ENCODE peak calls at places on chromosome 3, in four cellular contexts. One of them, this sample, is unnamed.

GRCh38 chr3:49607796-49608195 is 53.5 kb downstream of the BSN start:
- DNase-seq in PC-9: no peak
- DNase-seq in uterus: no peak
- DNase-seq in brain microvascular endothelial cell: no peak
- DNase-seq in this sample: no peak

GRCh38 chr3:23320586-23321570 is 117.8 kb downstream of the UBE2E2 start:
- DNase-seq in PC-9: peak; percentile 15
- DNase-seq in uterus: no peak
- DNase-seq in brain microvascular endothelial cell: no peak
- DNase-seq in this sample: no peak

GRCh38 chr3:179330438-179330837 is 7.6 kb downstream of the ZNF639 start:
- DNase-seq in PC-9: no peak
- DNase-seq in uterus: no peak
- DNase-seq in brain microvascular endothelial cell: no peak
- DNase-seq in this sample: no peak

GRCh38 chr3:87359807-87360206 is 83.4 kb upstream of the POU1F1 start:
- DNase-seq in PC-9: peak; percentile 30
- DNase-seq in uterus: no peak
- DNase-seq in brain microvascular endothelial cell: no peak
- DNase-seq in this sample: no peak

GRCh38 chr3:187315872-187316271 is 24.3 kb upstream of the MASP1 start:
- DNase-seq in PC-9: no peak
- DNase-seq in uterus: no peak
- DNase-seq in brain microvascular endothelial cell: no peak
- DNase-seq in this sample: no peak

GRCh38 chr3:156772588-156773206 is 53.5 kb upstream of the LEKR1 start:
- DNase-seq in PC-9: no peak
- DNase-seq in uterus: peak; percentile 34
- DNase-seq in brain microvascular endothelial cell: no peak
- DNase-seq in this sample: no peak

GRCh38 chr3:105997466-105997799 is 128.6 kb upstream of the CBLB start:
- DNase-seq in PC-9: no peak
- DNase-seq in uterus: no peak
- DNase-seq in brain microvascular endothelial cell: no peak
- DNase-seq in this sample: no peak

GRCh38 chr3:4645468-4645867 is 152.3 kb downstream of the ITPR1 start:
- DNase-seq in PC-9: no peak
- DNase-seq in uterus: no peak
- DNase-seq in brain microvascular endothelial cell: no peak
- DNase-seq in this sample: no peak

GRCh38 chr3:24521306-24522154 is 26.9 kb upstream of the THRB start:
- DNase-seq in PC-9: peak; percentile 51
- DNase-seq in uterus: peak; percentile 27
- DNase-seq in brain microvascular endothelial cell: no peak
- DNase-seq in this sample: no peak

GRCh38 chr3:128340198-128340903 is 126.3 kb downstream of the DNAJB8 start:
- DNase-seq in PC-9: no peak
- DNase-seq in uterus: no peak
- DNase-seq in brain microvascular endothelial cell: no peak
- DNase-seq in this sample: no peak

GRCh38 chr3:125108833-125109540 is 53.2 kb upstream of the HEG1 start:
- DNase-seq in PC-9: no peak
- DNase-seq in uterus: no peak
- DNase-seq in brain microvascular endothelial cell: no peak
- DNase-seq in this sample: no peak
- H3K4me3 ChIP-seq in PC-9: no peak overlapping the region
- H3K4me3 ChIP-seq in uterus: no peak overlapping the region
- H3K4me3 ChIP-seq in brain microvascular endothelial cell: no peak overlapping the region
- H3K4me3 ChIP-seq in this sample: no peak overlapping the region

GRCh38 chr3:118408431-118408830 is 626.2 kb downstream of the IGSF11 start:
- DNase-seq in PC-9: no peak
- DNase-seq in uterus: no peak
- DNase-seq in brain microvascular endothelial cell: no peak
- DNase-seq in this sample: no peak

GRCh38 chr3:118412503-118412902 is 622.1 kb downstream of the IGSF11 start:
- DNase-seq in PC-9: no peak
- DNase-seq in uterus: no peak
- DNase-seq in brain microvascular endothelial cell: no peak
- DNase-seq in this sample: no peak
- TF ChIP-seq CTCF in PC-9: no peak
- TF ChIP-seq CTCF in uterus: no peak
- TF ChIP-seq CTCF in brain microvascular endothelial cell: no peak
- TF ChIP-seq CTCF in this sample: no peak

DNA sequence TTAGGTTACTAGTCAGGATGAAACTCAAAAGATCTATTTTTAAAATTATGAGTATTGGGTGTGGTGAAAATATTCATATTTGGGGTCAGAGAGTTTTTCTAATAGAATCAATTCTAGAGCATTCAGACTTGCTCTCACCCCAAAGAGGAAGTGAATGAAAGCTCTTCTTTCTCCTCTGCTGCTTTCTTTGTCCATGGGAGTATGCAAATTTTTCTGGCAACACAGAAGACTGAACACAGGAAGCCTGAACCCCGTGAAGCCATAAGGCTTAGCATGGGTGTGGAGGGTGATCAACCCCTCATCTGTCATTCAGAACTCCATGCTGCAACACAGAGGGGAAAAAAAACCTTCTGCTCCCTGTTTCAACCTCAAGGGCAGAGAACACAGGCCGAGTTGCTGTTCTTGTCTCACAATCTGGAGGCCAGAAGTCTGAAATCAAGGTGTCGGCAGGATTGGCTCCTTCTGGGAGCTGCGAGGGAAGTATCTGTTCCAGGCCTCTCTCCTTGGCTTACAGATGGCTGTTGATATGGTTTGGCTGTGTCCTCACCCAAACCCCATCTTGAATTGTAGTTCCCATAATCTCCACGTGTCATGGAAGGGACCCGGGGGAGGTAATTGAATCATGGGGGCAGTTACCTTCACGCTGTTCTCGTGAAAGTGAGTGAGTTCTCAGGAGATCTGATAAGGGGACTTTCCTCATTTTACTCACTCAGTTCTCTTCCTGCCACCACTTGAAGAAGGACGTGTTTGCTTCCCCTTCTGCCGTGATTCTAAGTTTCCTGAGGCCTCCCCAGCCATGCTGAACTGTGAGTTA is 33.7 kb upstream of the CD47 start:
- DNase-seq in PC-9: no peak
- DNase-seq in uterus: no peak
- DNase-seq in brain microvascular endothelial cell: no peak
- DNase-seq in this sample: no peak
- H3K4me3 ChIP-seq in PC-9: no peak overlapping the region
- H3K4me3 ChIP-seq in uterus: no peak overlapping the region
- H3K4me3 ChIP-seq in brain microvascular endothelial cell: no peak overlapping the region
- H3K4me3 ChIP-seq in this sample: no peak overlapping the region

DNA sequence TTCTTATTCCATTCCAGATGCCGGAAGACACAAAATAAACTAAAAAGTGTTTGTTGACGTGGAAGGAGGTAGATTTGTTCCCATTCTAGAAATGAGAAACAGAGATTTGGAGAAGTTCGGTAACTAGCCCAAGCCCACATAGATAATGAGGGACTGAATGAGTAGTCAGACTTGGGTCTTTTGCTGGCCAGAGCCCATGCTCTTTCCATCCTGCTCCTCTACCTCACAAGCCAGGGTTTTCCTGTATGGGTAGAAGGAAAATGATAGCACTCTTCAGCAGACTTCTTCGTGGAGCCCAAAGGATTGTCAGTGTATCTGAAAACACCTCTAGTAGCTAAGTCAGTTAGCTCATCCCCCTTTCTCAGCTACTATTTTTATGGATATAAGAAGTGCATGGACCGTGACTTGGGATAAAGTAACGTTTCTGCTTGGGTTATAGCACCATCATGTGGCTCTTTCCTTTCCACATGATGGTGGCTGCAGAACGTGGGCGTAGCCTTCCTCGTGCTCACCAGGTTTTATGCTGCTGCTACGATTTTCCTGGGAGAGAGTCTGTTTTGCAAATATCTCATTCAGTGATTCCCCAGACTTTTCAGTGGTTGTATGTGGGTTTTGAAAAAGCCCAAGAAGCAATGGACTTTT is 84.6 kb downstream of the DGKG start:
- DNase-seq in PC-9: peak; percentile 50
- DNase-seq in uterus: no peak
- DNase-seq in brain microvascular endothelial cell: peak; percentile 56
- DNase-seq in this sample: no peak
- TF ChIP-seq CTCF in PC-9: peak; percentile 70
- TF ChIP-seq CTCF in uterus: peak; percentile 49
- TF ChIP-seq CTCF in brain microvascular endothelial cell: peak; percentile 77
- TF ChIP-seq CTCF in this sample: peak; percentile 56

DNA sequence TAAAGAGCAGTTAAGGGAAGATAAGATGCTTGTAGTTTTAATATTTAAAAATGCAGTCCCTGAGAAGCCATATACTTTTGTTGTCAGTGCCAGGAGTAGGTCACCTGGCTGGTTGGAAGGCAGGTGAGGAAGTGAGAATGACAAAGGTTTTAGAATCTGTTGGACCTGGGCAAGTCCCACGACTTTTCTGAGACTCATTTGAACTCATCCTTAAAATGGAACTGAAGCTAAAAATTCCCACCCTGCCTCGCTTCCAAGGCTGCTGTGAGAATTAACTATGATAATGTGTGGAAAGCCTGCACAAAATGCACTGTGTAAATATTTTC is 77.1 kb downstream of the IQSEC1 start:
- DNase-seq in PC-9: no peak
- DNase-seq in uterus: no peak
- DNase-seq in brain microvascular endothelial cell: no peak
- DNase-seq in this sample: no peak
- H3K4me3 ChIP-seq in PC-9: no peak overlapping the region
- H3K4me3 ChIP-seq in uterus: no peak overlapping the region
- H3K4me3 ChIP-seq in brain microvascular endothelial cell: no peak overlapping the region
- H3K4me3 ChIP-seq in this sample: no peak overlapping the region

GRCh38 chr3:71458895-71459294 is 124.6 kb downstream of the FOXP1 start:
- DNase-seq in PC-9: no peak
- DNase-seq in uterus: no peak
- DNase-seq in brain microvascular endothelial cell: no peak
- DNase-seq in this sample: no peak

GRCh38 chr3:71454513-71455423 is 128.8 kb downstream of the FOXP1 start:
- DNase-seq in PC-9: no peak
- DNase-seq in uterus: no peak
- DNase-seq in brain microvascular endothelial cell: no peak
- DNase-seq in this sample: no peak

GRCh38 chr3:71453822-71454512 is 129.6 kb downstream of the FOXP1 start:
- DNase-seq in PC-9: no peak
- DNase-seq in uterus: no peak
- DNase-seq in brain microvascular endothelial cell: no peak
- DNase-seq in this sample: no peak

GRCh38 chr3:71456826-71457225 is 126.7 kb downstream of the FOXP1 start:
- DNase-seq in PC-9: no peak
- DNase-seq in uterus: no peak
- DNase-seq in brain microvascular endothelial cell: no peak
- DNase-seq in this sample: no peak

GRCh38 chr3:71456155-71456554 is 127.4 kb downstream of the FOXP1 start:
- DNase-seq in PC-9: no peak
- DNase-seq in uterus: no peak
- DNase-seq in brain microvascular endothelial cell: no peak
- DNase-seq in this sample: no peak
- TF ChIP-seq CTCF in PC-9: no peak
- TF ChIP-seq CTCF in uterus: no peak
- TF ChIP-seq CTCF in brain microvascular endothelial cell: peak; percentile 27
- TF ChIP-seq CTCF in this sample: no peak

GRCh38 chr3:32583708-32584107 is 13.1 kb upstream of the DYNC1LI1 start:
- DNase-seq in PC-9: no peak
- DNase-seq in uterus: no peak
- DNase-seq in brain microvascular endothelial cell: no peak
- DNase-seq in this sample: no peak

GRCh38 chr3:32577174-32577573 is 6.5 kb upstream of the DYNC1LI1 start:
- DNase-seq in PC-9: no peak
- DNase-seq in uterus: no peak
- DNase-seq in brain microvascular endothelial cell: no peak
- DNase-seq in this sample: peak; percentile 1

GRCh38 chr3:32575451-32575850 is 4.8 kb upstream of the DYNC1LI1 start:
- DNase-seq in PC-9: no peak
- DNase-seq in uterus: no peak
- DNase-seq in brain microvascular endothelial cell: peak; percentile 16
- DNase-seq in this sample: no peak

DNA sequence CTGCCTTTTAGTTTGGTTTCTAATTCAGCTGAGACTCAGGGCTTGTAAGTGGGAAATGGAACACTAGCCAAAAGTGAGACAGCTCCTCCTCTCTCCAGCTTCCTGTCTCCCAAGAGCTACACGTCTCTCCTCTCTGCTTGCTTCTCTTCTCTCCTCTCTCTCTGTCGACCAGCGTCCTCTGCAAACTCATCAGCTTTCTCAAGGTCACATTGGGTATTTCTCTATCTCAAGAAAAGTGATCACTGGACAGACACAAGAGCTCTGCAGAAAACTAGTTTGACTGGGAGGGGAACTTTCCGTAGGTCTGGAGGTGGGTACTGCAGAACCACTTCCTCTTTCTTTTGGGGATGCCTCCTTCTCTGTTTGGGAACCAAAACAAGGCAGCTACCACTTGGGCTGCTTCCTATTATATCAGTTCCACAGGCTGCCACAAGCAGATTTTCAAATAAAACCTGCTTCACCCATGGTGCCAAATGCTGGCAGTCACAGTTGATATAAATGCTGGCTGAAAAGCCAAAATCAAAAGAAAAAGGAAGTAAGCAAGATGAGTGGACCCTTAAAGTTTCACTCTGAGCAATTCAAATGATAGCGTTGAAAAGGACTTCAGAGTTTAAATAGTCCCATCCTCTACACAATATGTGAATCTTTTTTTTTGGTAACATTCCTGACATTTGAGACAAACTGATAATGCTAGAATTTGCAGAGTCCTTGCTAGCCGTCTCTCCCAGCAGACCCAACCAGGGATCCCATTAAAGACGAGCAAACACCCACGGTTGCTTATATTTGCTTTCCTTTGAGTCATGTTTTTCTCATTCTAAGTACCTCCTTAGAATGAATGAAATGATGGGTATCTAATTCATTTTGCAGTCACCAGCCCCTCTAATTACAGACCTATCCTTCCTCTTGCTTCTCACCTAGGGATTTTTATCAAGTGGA is 7.2 kb upstream of the DYNC1LI1 start:
- DNase-seq in PC-9: no peak
- DNase-seq in uterus: no peak
- DNase-seq in brain microvascular endothelial cell: no peak
- DNase-seq in this sample: no peak
- H3K4me3 ChIP-seq in PC-9: no peak overlapping the region
- H3K4me3 ChIP-seq in uterus: no peak overlapping the region
- H3K4me3 ChIP-seq in brain microvascular endothelial cell: no peak overlapping the region
- H3K4me3 ChIP-seq in this sample: no peak overlapping the region

DNA sequence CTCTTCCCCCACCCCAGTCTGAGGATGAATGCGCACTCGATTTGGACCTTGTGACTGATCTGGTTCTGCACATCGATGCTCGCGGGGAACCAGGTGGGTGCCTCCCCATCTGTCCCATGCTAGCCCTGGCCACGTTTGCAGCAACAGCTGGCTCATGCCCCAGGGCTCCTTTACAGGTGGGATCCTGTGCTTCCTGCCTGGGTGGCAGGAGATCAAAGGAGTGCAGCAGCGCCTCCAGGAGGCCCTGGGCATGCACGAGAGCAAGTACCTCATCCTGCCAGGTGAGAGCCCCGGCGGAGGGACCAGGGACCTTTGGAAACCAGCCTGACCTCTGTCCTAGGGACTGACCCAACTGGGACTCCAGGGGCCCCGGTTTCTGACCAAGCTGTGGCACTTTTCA is 44.3 kb downstream of the DHX30 start:
- DNase-seq in PC-9: no peak
- DNase-seq in uterus: no peak
- DNase-seq in brain microvascular endothelial cell: no peak
- DNase-seq in this sample: no peak
- TF ChIP-seq CTCF in PC-9: no peak
- TF ChIP-seq CTCF in uterus: no peak
- TF ChIP-seq CTCF in brain microvascular endothelial cell: no peak
- TF ChIP-seq CTCF in this sample: no peak